ENCODE peak calls at places on chromosomes 1 and 21, in six cellular contexts. G is HFF-Myc, F is GM23338, U is endothelial cell, T is iris pigment epithelial cell, Z is body of pancreas. J is an unnamed sample.

GRCh38 chr1:121516279-121516967 is 331.6 kb downstream of the SRGAP2C start:
- DNase-seq in G (no peak), F (no peak), U (no peak), T (no peak), Z (peak), J (no peak)

GRCh38 chr1:94527447-94528031 is 14.0 kb downstream of the F3 start:
- DNase-seq in G (no peak), F (peak), U (no peak), T (peak), Z (peak), J (no peak)

GRCh38 chr1:163531345-163531744 is 209.6 kb downstream of the NUF2 start:
- DNase-seq in G (no peak), F (no peak), U (no peak), T (no peak), Z (no peak), J (no peak)

GRCh38 chr1:24955161-24955560 is 25.1 kb upstream of the RUNX3 start:
- DNase-seq in G (no peak), F (no peak), U (no peak), T (peak), Z (peak), J (peak)

GRCh38 chr1:2352341-2353214 is 38.8 kb downstream of the MORN1 start:
- DNase-seq in G (no peak), F (no peak), U (no peak), T (no peak), Z (no peak), J (no peak)

GRCh38 chr1:232952514-232953175 is 2.2 kb downstream of the NTPCR start:
- DNase-seq in G (no peak), F (peak), U (peak), T (peak), Z (peak), J (peak)

GRCh38 chr1:201004732-201005131 is 18.8 kb downstream of the KIF21B start:
- DNase-seq in G (no peak), F (no peak), U (no peak), T (no peak), Z (no peak), J (no peak)

GRCh38 chr1:119712342-119713038 is 756 bp downstream of the PHGDH start:
- DNase-seq in G (peak), F (peak), U (peak), T (peak), Z (peak), J (peak)

GRCh38 chr1:186283374-186283773 is 91.7 kb downstream of the TPR start:
- DNase-seq in G (no peak), F (no peak), U (no peak), T (no peak), Z (no peak), J (no peak)

GRCh38 chr1:30527511-30528140 is 195.8 kb downstream of the MATN1 start:
- DNase-seq in G (no peak), F (no peak), U (no peak), T (no peak), Z (no peak), J (no peak)

GRCh38 chr1:33346921-33347649 is 26.2 kb upstream of the A3GALT2 start:
- DNase-seq in G (peak), F (no peak), U (peak), T (peak), Z (peak), J (peak)

GRCh38 chr1:176617881-176618280 is 154.9 kb downstream of the PAPPA2 start:
- DNase-seq in G (no peak), F (peak), U (no peak), T (no peak), Z (no peak), J (no peak)

GRCh38 chr1:119918301-119918700 is 22.0 kb upstream of the ADAM30 start:
- DNase-seq in G (no peak), F (no peak), U (no peak), T (no peak), Z (no peak), J (no peak)

GRCh38 chr1:227562037-227562436 is 1.3 kb upstream of the ZNF678 start:
- DNase-seq in G (no peak), F (no peak), U (no peak), T (no peak), Z (no peak), J (no peak)

GRCh38 chr1:197210426-197210825 is 57.6 kb upstream of the CRB1 start:
- DNase-seq in G (no peak), F (no peak), U (no peak), T (peak), Z (no peak), J (no peak)

GRCh38 chr1:51956528-51957509 is 33.7 kb downstream of the RAB3B start:
- DNase-seq in G (no peak), F (peak), U (no peak), T (peak), Z (no peak), J (no peak)

GRCh38 chr1:53311909-53312305 is 16.0 kb downstream of the LRP8 start:
- DNase-seq in G (no peak), F (no peak), U (no peak), T (no peak), Z (no peak), J (no peak)

GRCh38 chr1:158819461-158820443 is 11.4 kb upstream of the MNDA start:
- DNase-seq in G (no peak), F (no peak), U (no peak), T (peak), Z (no peak), J (no peak)

GRCh38 chr1:227437495-227438008 is 119.3 kb upstream of the CDC42BPA start:
- DNase-seq in G (no peak), F (peak), U (no peak), T (peak), Z (peak), J (no peak)

GRCh38 chr1:203465943-203466342 is 9.7 kb upstream of the PRELP start:
- DNase-seq in G (no peak), F (no peak), U (no peak), T (no peak), Z (no peak), J (no peak)

GRCh38 chr1:227905573-227906487 is 41.9 kb downstream of the WNT9A start:
- DNase-seq in G (no peak), F (no peak), U (no peak), T (no peak), Z (no peak), J (no peak)

GRCh38 chr1:13652238-13652637 is 47.8 kb upstream of the PRDM2 start:
- DNase-seq in G (no peak), F (no peak), U (no peak), T (peak), Z (no peak), J (no peak)

GRCh38 chr1:3735683-3736070 is 16.6 kb upstream of the CCDC27 start:
- DNase-seq in G (no peak), F (no peak), U (no peak), T (no peak), Z (no peak), J (no peak)

GRCh38 chr21:35484856-35485255 is 435.8 kb upstream of the RUNX1 start:
- DNase-seq in G (no peak), F (no peak), U (no peak), T (no peak), Z (no peak), J (no peak)

GRCh38 chr1:111707906-111708305 is 31.3 kb downstream of the INKA2 start:
- DNase-seq in G (no peak), F (no peak), U (no peak), T (peak), Z (no peak), J (no peak)

GRCh38 chr1:112445591-112445990 is 49.6 kb downstream of the CTTNBP2NL start:
- DNase-seq in G (no peak), F (no peak), U (no peak), T (peak), Z (no peak), J (no peak)

GRCh38 chr1:155085504-155086181 is 7.0 kb downstream of the EFNA3 start:
- DNase-seq in G (no peak), F (peak), U (no peak), T (no peak), Z (peak), J (no peak)

GRCh38 chr1:36576677-36577076 is 94.0 kb upstream of the CSF3R start:
- DNase-seq in G (no peak), F (peak), U (no peak), T (no peak), Z (no peak), J (no peak)

GRCh38 chr1:231856894-231857293 is 230.3 kb downstream of the DISC1 start:
- DNase-seq in G (no peak), F (no peak), U (no peak), T (no peak), Z (peak), J (no peak)